ENCODE peak calls at places on chromosomes 6 and 20, in five cellular contexts. U is A673; Q is caudate nucleus; W is WTC11; X is activated naive CD8-positive, alpha-beta T cell treated with anti-CD3 and anti-CD28 coated beads for 36 hours. F is an unnamed sample.

GRCh38 chr6:135871296-135871695 is 19.8 kb downstream of the PDE7B start:
- DNase-seq in U (no peak), Q (no peak), W (no peak), X (no peak), F (no peak)

GRCh38 chr6:159939591-159940016 is 29.3 kb upstream of the IGF2R start:
- DNase-seq in U (no peak), W (no peak), Q (no peak), X (no peak), F (no peak)

GRCh38 chr6:129936329-129937165 is 75.4 kb upstream of the TMEM244 start:
- DNase-seq in Q (no peak), W (peak; percentile 56), U (peak; percentile 90), X (peak; percentile 23), F (no peak)

GRCh38 chr6:138309695-138310094 is 68.0 kb upstream of the SMIM28 start:
- DNase-seq in X (no peak), W (no peak), U (no peak), Q (no peak), F (no peak)

GRCh38 chr6:52157301-52157930 is 28.8 kb upstream of the IL17A start:
- DNase-seq in W (no peak), U (peak; percentile 31), Q (no peak), X (peak; percentile 4), F (no peak)

GRCh38 chr6:118333772-118334171 is 214.3 kb upstream of the PLN start:
- DNase-seq in Q (no peak), W (no peak), U (no peak), X (no peak), F (no peak)

GRCh38 chr6:68069921-68070709 is 565.0 kb upstream of the ADGRB3 start:
- DNase-seq in W (peak; percentile 12), U (no peak), Q (no peak), X (no peak), F (no peak)

GRCh38 chr20:1524004-1524403 is 32.8 kb upstream of the SIRPB2 start:
- DNase-seq in U (peak; percentile 84), X (no peak), W (no peak), Q (no peak), F (no peak)

GRCh38 chr20:62370115-62370806 is 3.1 kb upstream of the LAMA5 start:
- DNase-seq in X (peak; percentile 65), W (no peak), U (no peak), Q (no peak), F (no peak)

GRCh38 chr20:50470249-50470858 is 39.8 kb upstream of the PTPN1 start:
- DNase-seq in Q (no peak), U (no peak), W (no peak), X (no peak), F (no peak)

GRCh38 chr6:33620158-33620583 is 951 bp upstream of the ITPR3 start:
- DNase-seq in U (peak; percentile 60), W (no peak), Q (no peak), X (peak; percentile 43), F (no peak)

GRCh38 chr20:34736106-34736505 is 32.0 kb downstream of the TP53INP2 start:
- DNase-seq in W (no peak), U (no peak), X (no peak), Q (no peak), F (no peak)

GRCh38 chr20:5835870-5836269 is 85.7 kb downstream of the SHLD1 start:
- DNase-seq in Q (no peak), U (no peak), W (no peak), X (no peak), F (no peak)

GRCh38 chr6:33123181-33123580 is 47.4 kb downstream of the HLA-DPB1 start:
- DNase-seq in W (no peak), Q (no peak), U (no peak), X (no peak), F (no peak)

GRCh38 chr6:20424679-20425078 is 23.0 kb downstream of the E2F3 start:
- DNase-seq in X (no peak), W (no peak), U (no peak), Q (no peak), F (no peak)

GRCh38 chr6:80789912-80790635 is 683.6 kb downstream of the BCKDHB start:
- DNase-seq in X (no peak), W (no peak), U (no peak), Q (no peak), F (no peak)

GRCh38 chr6:168618546-168619315 is 177.7 kb downstream of the SMOC2 start:
- DNase-seq in Q (no peak), X (no peak), W (no peak), U (no peak), F (no peak)

GRCh38 chr6:13338038-13338437 is 9.7 kb upstream of the TBC1D7 start:
- DNase-seq in U (no peak), X (no peak), Q (no peak), W (no peak), F (no peak)

GRCh38 chr6:121620002-121620740 is 184.7 kb downstream of the GJA1 start:
- DNase-seq in W (peak; percentile 48), U (no peak), Q (no peak), X (no peak), F (no peak)

GRCh38 chr20:38787870-38788269 is 17.6 kb upstream of the PPP1R16B start:
- DNase-seq in W (no peak), U (no peak), X (no peak), Q (no peak), F (no peak)

GRCh38 chr20:58162976-58163375 is 65.5 kb downstream of the ANKRD60 start:
- DNase-seq in W (no peak), Q (no peak), X (no peak), U (no peak), F (no peak)

GRCh38 chr6:43246301-43247114 is 3.2 kb downstream of the TTBK1 start:
- DNase-seq in W (peak; percentile 90), X (peak; percentile 28), Q (peak; percentile 80), U (no peak), F (no peak)

GRCh38 chr6:104325341-104326172 is 534.2 kb downstream of the HACE1 start:
- DNase-seq in W (peak; percentile 15), U (peak; percentile 69), X (no peak), Q (no peak), F (no peak)

GRCh38 chr20:12040261-12040660 is 122.6 kb downstream of the BTBD3 start:
- DNase-seq in W (no peak), Q (no peak), U (no peak), X (no peak), F (no peak)

GRCh38 chr6:85458782-85459181 is 8.9 kb downstream of the NT5E start:
- DNase-seq in X (no peak), W (no peak), U (peak; percentile 91), Q (no peak), F (no peak)

GRCh38 chr20:61249626-61250025 is 2.4 kb upstream of the CDH4 start:
- DNase-seq in W (no peak), X (no peak), U (no peak), Q (no peak), F (no peak)

GRCh38 chr6:161673026-161673425 is 399.2 kb upstream of the AGPAT4 start:
- DNase-seq in W (no peak), X (no peak), U (no peak), Q (no peak), F (no peak)

GRCh38 chr20:43969501-43969900 is 54.8 kb downstream of the TOX2 start:
- DNase-seq in W (no peak), Q (no peak), U (no peak), X (no peak), F (no peak)

GRCh38 chr20:24106801-24107158 is 118.2 kb upstream of the GGTLC1 start:
- DNase-seq in U (no peak), W (no peak), X (no peak), Q (no peak), F (no peak)

GRCh38 chr6:111691345-111692225 is 85.9 kb upstream of the TRAF3IP2 start:
- DNase-seq in W (no peak), Q (no peak), U (no peak), X (no peak), F (no peak)

GRCh38 chr6:135195045-135195444 is 13.9 kb downstream of the MYB start:
- DNase-seq in X (no peak), W (no peak), Q (no peak), U (no peak), F (no peak)

GRCh38 chr20:38083338-38084048 is 49.9 kb downstream of the RPRD1B start:
- DNase-seq in U (no peak), W (no peak), Q (no peak), X (no peak), F (no peak)

GRCh38 chr6:139927236-139927635 is 552.8 kb upstream of the CITED2 start:
- DNase-seq in W (no peak), U (peak; percentile 21), Q (no peak), X (no peak), F (no peak)

GRCh38 chr6:1607557-1608221 is 2.0 kb upstream of the FOXC1 start:
- DNase-seq in X (no peak), W (peak; percentile 83), Q (no peak), U (no peak), F (no peak)

F was measured in esophagus squamous epithelium.